ENCODE peak calls at places on chromosome 12, in seven cellular contexts. T is A549, V is heart left ventricle, U is lower leg skin, Q is thyroid gland, G is body of pancreas, R is tibial nerve. X is an unnamed sample.

GRCh38 chr12:67519824-67520433 is 128.6 kb upstream of the DYRK2 start:
- DNase-seq in T (no peak), V (no peak), U (peak; percentile 38), Q (no peak), G (no peak), R (no peak), X (no peak)

GRCh38 chr12:124761876-124762275 is 101.8 kb downstream of the SCARB1 start:
- DNase-seq in T (peak; percentile 43), V (no peak), U (no peak), Q (no peak), G (no peak), R (no peak), X (no peak)

GRCh38 chr12:19130224-19131019 is 889 bp downstream of the PLEKHA5 start:
- DNase-seq in T (peak; percentile 19), V (peak; percentile 38), U (peak; percentile 28), Q (peak; percentile 42), G (peak; percentile 42), R (no peak), X (peak; percentile 55)

GRCh38 chr12:115623764-115624334 is 653.6 kb downstream of the MED13L start:
- DNase-seq in T (no peak), V (peak; percentile 86), U (no peak), Q (no peak), G (no peak), R (no peak), X (no peak)

GRCh38 chr12:80711866-80712265 is 4.4 kb downstream of the MYF6 start:
- DNase-seq in T (no peak), V (no peak), U (no peak), Q (no peak), G (no peak), R (no peak), X (no peak)

GRCh38 chr12:65742481-65742971 is 81.8 kb upstream of the HMGA2 start:
- DNase-seq in T (no peak), V (no peak), U (no peak), Q (peak; percentile 2), G (no peak), R (no peak), X (no peak)

GRCh38 chr12:111201495-111202236 is 167.2 kb downstream of the PHETA1 start:
- DNase-seq in T (no peak), V (no peak), U (no peak), Q (no peak), G (no peak), R (no peak), X (no peak)

GRCh38 chr12:78759387-78759786 is 105.2 kb upstream of the SYT1 start:
- DNase-seq in T (peak; percentile 49), V (no peak), U (no peak), Q (no peak), G (no peak), R (no peak), X (no peak)

GRCh38 chr12:63151061-63151897 is at the start of gene AVPR1A:
- DNase-seq in T (peak; percentile 6), V (peak; percentile 55), U (peak; percentile 18), Q (peak; percentile 48), G (peak; percentile 15), R (no peak), X (no peak)

GRCh38 chr12:116194935-116195431 is 82.5 kb downstream of the MED13L start:
- DNase-seq in T (peak; percentile 14), V (no peak), U (no peak), Q (no peak), G (no peak), R (no peak), X (no peak)

GRCh38 chr12:46304080-46304479 is 35.2 kb upstream of the SLC38A1 start:
- DNase-seq in T (no peak), V (no peak), U (no peak), Q (no peak), G (no peak), R (no peak), X (no peak)

GRCh38 chr12:82687020-82687951 is 580 bp downstream of the TMTC2 start:
- DNase-seq in T (peak; percentile 54), V (peak; percentile 19), U (peak; percentile 38), Q (peak; percentile 61), G (peak; percentile 76), R (no peak), X (peak; percentile 64)

GRCh38 chr12:82688035-82688501 is 1.4 kb downstream of the TMTC2 start:
- DNase-seq in T (peak; percentile 20), V (no peak), U (no peak), Q (no peak), G (no peak), R (no peak), X (no peak)

GRCh38 chr12:82685721-82686222 is 934 bp upstream of the TMTC2 start:
- DNase-seq in T (peak; percentile 96), V (peak; percentile 91), U (peak; percentile 94), Q (peak; percentile 99), G (peak; percentile 97), R (peak; percentile 92), X (peak; percentile 97)

GRCh38 chr12:82688619-82689018 is 1.9 kb downstream of the TMTC2 start:
- DNase-seq in T (no peak), V (no peak), U (no peak), Q (no peak), G (no peak), R (no peak), X (no peak)

GRCh38 chr12:82686223-82687019 is at the start of gene TMTC2:
- DNase-seq in T (peak; percentile 89), V (peak; percentile 94), U (peak; percentile 90), Q (peak; percentile 96), G (peak; percentile 94), R (peak; percentile 81), X (peak; percentile 96)
- TF ChIP-seq POLR2A in T (peak; percentile 37), V (peak; percentile 63), U (no peak), Q (no peak), G (peak; percentile 82), R (peak; percentile 67), X (peak; percentile 45)

GRCh38 chr12:48105867-48106563 is at the start of gene SENP1:
- DNase-seq in T (peak; percentile 94), V (peak; percentile 91), U (peak; percentile 79), Q (peak; percentile 87), G (peak; percentile 90), R (peak; percentile 67), X (peak; percentile 92)
- TF ChIP-seq POLR2A in T (peak; percentile 48), V (peak; percentile 17), U (no peak), Q (peak; percentile 17), G (peak; percentile 45), R (peak; percentile 41), X (peak; percentile 47)

DNA sequence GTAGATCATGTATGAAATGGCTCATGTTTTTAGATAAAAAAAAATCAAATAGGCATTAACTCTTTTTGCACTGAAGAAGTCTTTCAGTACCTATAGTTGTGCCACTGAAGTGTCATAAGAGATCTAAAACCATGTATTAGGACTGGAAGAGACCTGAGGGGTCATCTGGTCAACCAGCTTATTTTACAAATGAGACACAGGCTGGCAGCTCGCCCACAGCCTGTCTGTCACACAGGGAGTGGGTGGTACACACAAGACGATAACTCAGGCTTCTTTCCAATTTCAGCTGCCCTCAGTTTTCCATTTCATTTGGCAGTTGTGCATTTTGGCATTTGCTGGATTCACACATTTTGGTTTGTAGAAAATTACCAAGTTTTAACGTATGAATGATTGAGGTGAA is 34.7 kb downstream of the C12orf75 start:
- DNase-seq in T (no peak), V (no peak), U (no peak), Q (no peak), G (no peak), R (no peak), X (no peak)
- TF ChIP-seq POLR2A in T (no peak), V (no peak), U (no peak), Q (no peak), G (no peak), R (no peak), X (no peak)

DNA sequence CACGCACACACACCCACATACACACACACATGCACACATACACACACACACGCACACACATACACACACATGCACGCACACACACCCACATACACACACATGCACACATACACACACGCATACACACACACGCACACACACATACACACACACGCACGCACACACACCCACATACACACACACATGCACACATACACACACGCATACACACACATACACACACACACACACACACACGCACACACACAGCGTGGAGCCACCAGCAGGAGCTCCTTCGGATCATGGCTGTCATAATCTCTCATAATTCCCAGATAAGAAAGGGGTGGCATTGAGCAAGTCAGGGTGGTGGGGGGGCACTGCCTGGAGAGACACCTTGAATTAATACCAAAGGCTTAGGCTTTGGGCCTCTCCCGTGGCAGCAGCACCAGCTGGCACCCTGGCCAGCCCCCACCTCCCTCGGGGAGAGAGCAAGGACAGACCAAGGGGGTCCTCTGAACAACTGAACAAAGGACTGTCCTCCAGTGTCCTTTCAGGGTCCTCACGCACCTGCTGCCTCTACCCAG is 21.9 kb downstream of the ANO2 start:
- DNase-seq in T (no peak), V (no peak), U (no peak), Q (no peak), G (no peak), R (no peak), X (no peak)
- TF ChIP-seq POLR2A in T (no peak), V (no peak), U (no peak), Q (no peak), G (no peak), R (no peak), X (no peak)

DNA sequence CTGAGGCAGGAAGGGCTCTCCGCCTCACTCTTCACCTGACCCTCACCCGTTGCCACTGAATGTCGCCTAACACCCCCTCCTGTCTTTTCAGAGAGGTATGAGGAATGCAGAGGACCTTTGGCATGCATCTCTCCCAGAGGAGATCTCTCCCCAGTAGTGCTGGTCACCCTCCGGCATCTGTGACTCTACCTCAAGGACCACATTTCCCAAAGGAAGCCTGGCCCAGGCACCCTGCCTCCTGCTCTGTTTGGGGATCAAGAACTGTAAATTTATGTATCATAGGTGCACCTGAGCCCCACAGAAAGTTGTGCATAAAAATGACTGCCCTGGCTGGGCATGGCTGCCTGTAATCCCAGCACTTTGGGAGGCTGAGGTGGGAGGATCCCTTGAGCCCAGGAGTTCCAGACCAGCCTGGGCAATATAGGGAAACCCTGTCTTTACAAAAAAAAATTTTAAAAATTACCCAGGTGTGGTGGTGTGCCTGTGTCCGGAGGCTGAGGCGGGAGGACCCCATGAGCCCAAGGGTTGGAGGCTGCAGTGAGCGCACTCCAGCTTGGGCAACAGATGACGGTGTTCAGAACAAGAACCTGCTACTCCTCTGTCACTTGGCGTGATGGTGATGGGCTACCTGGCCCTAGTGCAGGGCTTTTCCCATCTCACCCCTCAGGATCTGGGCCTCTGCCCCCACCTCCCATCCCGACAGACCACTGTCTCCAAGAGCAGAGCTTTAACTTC is 13.7 kb downstream of the TNFRSF1A start:
- DNase-seq in T (no peak), V (no peak), U (no peak), Q (no peak), G (no peak), R (no peak), X (no peak)
- TF ChIP-seq POLR2A in T (no peak), V (no peak), U (no peak), Q (no peak), G (no peak), R (no peak), X (no peak)

DNA sequence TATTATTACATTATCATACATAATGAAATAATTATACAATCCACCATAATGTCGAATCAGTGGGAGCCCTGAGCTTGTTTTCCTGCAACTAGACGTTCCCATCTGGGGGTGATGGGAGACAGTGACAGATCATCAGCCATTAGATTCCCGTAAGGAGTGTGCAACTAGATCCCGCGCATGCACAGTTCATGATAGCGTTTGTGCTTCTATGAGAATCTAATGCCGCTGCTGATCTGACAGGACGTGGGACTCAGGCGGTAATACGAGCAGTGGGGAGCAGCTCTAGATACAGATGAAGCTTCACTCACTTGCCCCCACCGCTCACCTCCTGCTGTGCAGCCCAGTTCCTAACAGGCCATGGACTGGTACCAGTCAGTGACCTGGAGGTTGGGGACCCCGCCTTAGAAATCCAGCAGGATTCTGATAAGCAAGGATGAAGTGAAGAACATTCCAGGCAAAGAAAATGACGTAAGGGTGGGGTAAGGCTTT is 204.6 kb downstream of the ETV6 start:
- DNase-seq in T (no peak), V (no peak), U (no peak), Q (no peak), G (no peak), R (no peak), X (no peak)
- TF ChIP-seq POLR2A in T (no peak), V (no peak), U (no peak), Q (no peak), G (no peak), R (no peak), X (no peak)